ENCODE peak calls at places on chromosomes 6 and 20, in ten cellular contexts. G, O, W, D, L, R, S, K, X and M are unnamed samples.
A peak's percentile ranks its signal among the peaks of the same experiment; 100 is the strongest.

GRCh38 chr6:110179406-110180227 is at the start of gene WASF1:
- DNase-seq in G (peak; percentile 98), O (peak; percentile 99), W (peak; percentile 98), D (peak; percentile 95), L (peak; percentile 97), R (peak; percentile 97), S (peak; percentile 97), K (peak; percentile 96), X (peak; percentile 99), M (peak; percentile 98)

GRCh38 chr6:93021235-93021909 is 398.0 kb downstream of the EPHA7 start:
- DNase-seq in G (no peak), O (no peak), W (no peak), D (no peak), L (no peak), R (no peak), S (no peak), K (no peak), X (no peak), M (no peak)

GRCh38 chr6:111119550-111120329 is 32.4 kb downstream of the SLC16A10 start:
- DNase-seq in G (no peak), O (no peak), W (no peak), D (no peak), L (no peak), R (no peak), S (no peak), K (no peak), X (no peak), M (no peak)

GRCh38 chr6:150620244-150620643 is 20.6 kb downstream of the PLEKHG1 start:
- DNase-seq in G (no peak), O (no peak), W (no peak), D (no peak), L (no peak), R (no peak), S (no peak), K (no peak), X (no peak), M (no peak)

GRCh38 chr6:139500977-139501376 is 126.5 kb upstream of the CITED2 start:
- DNase-seq in G (no peak), O (no peak), W (no peak), D (no peak), L (no peak), R (no peak), S (no peak), K (no peak), X (no peak), M (no peak)

GRCh38 chr6:27312146-27312949 is at the start of gene POM121L2:
- DNase-seq in G (peak; percentile 62), O (peak; percentile 65), W (peak; percentile 36), D (peak; percentile 58), L (no peak), R (peak; percentile 80), S (peak; percentile 92), K (peak; percentile 71), X (no peak), M (peak; percentile 84)

GRCh38 chr6:10800810-10801209 is 37.5 kb downstream of the MAK start:
- DNase-seq in G (peak; percentile 43), O (peak; percentile 34), W (peak; percentile 39), D (no peak), L (peak; percentile 4), R (no peak), S (no peak), K (peak; percentile 68), X (no peak), M (no peak)

GRCh38 chr20:23625236-23625964 is 12.4 kb downstream of the CST3 start:
- DNase-seq in G (no peak), O (no peak), W (no peak), D (no peak), L (no peak), R (peak; percentile 71), S (no peak), K (no peak), X (no peak), M (peak; percentile 26)

DNA sequence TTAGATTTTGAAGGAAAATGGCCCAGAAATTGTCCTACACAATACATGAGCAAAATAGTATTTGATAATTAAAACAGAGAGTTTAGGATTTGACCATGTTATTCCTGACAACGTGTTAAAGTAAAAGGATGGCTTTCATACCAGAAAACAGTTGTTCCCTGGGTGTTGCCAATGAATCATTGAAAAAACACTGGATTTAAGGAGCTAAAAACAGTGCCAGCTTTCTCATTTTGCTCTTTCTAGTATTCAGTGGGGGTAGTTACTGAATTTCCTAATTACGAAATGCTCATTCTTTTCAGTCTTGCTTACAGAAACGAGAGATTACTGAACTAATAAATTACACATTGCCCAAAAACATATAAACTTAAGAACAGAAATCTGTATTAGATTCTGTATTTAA is 26.6 kb upstream of the SNAP91 start:
- DNase-seq in G (peak; percentile 7), O (no peak), W (no peak), D (no peak), L (no peak), R (no peak), S (no peak), K (no peak), X (no peak), M (no peak)
- H2AFZ ChIP-seq in G (no peak overlapping the region), O (no peak overlapping the region), W (no peak overlapping the region), D (no peak overlapping the region), L (no peak overlapping the region), R (no peak overlapping the region), S (no peak overlapping the region), K (no peak overlapping the region), X (no peak overlapping the region), M (no peak overlapping the region)

DNA sequence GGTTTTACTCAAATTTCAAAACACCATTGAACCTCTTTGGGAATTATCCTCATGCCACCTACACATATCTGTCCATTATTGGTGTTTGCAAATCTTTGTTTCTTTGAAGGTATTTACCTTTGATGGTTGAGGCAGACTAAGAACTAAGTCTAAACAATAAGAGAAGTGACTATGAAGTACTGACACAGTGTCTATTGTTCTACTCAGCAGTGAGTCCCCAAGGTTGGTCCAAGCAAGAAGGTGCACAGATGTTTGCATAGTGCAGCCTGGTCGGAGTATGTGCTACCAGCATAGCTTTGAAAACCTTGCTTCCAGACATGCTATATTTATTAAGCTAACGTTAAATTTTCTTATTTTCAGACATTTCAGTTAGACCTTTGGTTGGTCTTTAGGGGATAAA is 19.5 kb downstream of the LRRC1 start:
- DNase-seq in G (no peak), O (no peak), W (no peak), D (no peak), L (no peak), R (no peak), S (no peak), K (peak; percentile 44), X (no peak), M (no peak)
- H3K27ac ChIP-seq in G (no peak overlapping the region), O (no peak overlapping the region), W (no peak overlapping the region), D (no peak overlapping the region), L (no peak overlapping the region), R (no peak overlapping the region), S (no peak overlapping the region), K (no peak overlapping the region), X (no peak overlapping the region), M (no peak overlapping the region)

GRCh38 chr6:99606670-99607415 is at the start of gene PRDM13:
- DNase-seq in G (no peak), O (no peak), W (no peak), D (no peak), L (no peak), R (no peak), S (peak; percentile 61), K (no peak), X (no peak), M (peak; percentile 74)

GRCh38 chr6:99609839-99610489 is 3.3 kb downstream of the PRDM13 start:
- DNase-seq in G (no peak), O (no peak), W (no peak), D (no peak), L (no peak), R (no peak), S (no peak), K (no peak), X (no peak), M (no peak)

GRCh38 chr6:99607416-99608036 is 893 bp downstream of the PRDM13 start:
- DNase-seq in G (no peak), O (no peak), W (no peak), D (no peak), L (no peak), R (no peak), S (no peak), K (no peak), X (no peak), M (peak; percentile 52)

GRCh38 chr6:99608886-99609482 is 2.4 kb downstream of the PRDM13 start:
- DNase-seq in G (no peak), O (no peak), W (no peak), D (no peak), L (no peak), R (no peak), S (no peak), K (no peak), X (no peak), M (no peak)

DNA sequence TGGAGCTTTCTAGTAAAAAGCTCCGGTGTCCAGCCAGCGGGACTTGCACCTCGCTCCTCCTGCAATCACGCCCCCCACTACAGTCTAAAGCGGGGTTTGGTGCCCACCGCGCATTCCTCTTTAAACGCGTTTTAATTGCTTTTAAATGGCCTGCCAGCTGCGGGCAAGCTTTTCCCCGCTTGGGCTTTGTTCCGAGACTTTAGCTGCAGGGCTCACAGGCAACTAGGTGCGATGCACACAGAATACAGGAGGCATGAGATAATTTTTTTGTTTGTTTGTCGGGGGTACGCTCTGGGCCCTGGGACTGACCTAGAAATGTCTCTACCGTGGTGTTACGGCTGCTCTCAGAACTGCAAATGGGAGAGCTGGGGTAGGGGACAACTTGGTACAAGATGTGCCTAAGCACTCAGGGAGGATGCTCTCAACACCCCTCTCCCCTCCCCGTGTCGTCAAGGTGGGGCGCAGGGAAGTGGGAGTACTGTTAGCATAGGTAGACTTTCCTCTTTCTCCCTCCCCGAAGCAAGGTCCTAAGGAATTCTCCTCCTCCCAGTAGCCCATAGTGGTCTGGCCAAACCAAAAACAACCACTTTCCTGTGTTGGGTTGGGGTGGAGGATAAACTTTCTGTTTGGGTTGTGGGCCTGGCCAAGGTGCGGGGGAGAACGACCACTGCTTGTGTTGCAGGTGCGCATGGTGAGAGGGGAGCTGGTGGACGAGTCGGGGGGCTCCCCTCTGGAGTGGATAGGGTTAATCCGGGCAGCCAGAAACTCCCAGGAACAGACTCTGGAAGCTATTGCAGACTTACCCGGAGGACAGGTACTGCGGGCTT is 1.6 kb downstream of the PRDM13 start:
- DNase-seq in G (no peak), O (no peak), W (no peak), D (no peak), L (no peak), R (no peak), S (peak; percentile 51), K (no peak), X (no peak), M (peak; percentile 34)
- H2AFZ ChIP-seq in G (no peak overlapping the region), O (no peak overlapping the region), W (no peak overlapping the region), D (no peak overlapping the region), L (no peak overlapping the region), R (no peak overlapping the region), S (no peak overlapping the region), K (no peak overlapping the region), X (peak overlapping the region; percentile 63), M (no peak overlapping the region)

GRCh38 chr20:51129201-51129671 is 106.3 kb upstream of the KCNG1 start:
- DNase-seq in G (no peak), O (no peak), W (no peak), D (no peak), L (no peak), R (no peak), S (no peak), K (no peak), X (no peak), M (no peak)

GRCh38 chr20:51134405-51134804 is 111.5 kb upstream of the KCNG1 start:
- DNase-seq in G (no peak), O (no peak), W (no peak), D (no peak), L (no peak), R (no peak), S (no peak), K (no peak), X (no peak), M (no peak)

GRCh38 chr20:51131806-51132205 is 108.9 kb upstream of the KCNG1 start:
- DNase-seq in G (no peak), O (no peak), W (no peak), D (no peak), L (no peak), R (no peak), S (no peak), K (no peak), X (no peak), M (no peak)

GRCh38 chr20:51135926-51136325 is 113.0 kb upstream of the KCNG1 start:
- DNase-seq in G (no peak), O (no peak), W (no peak), D (no peak), L (no peak), R (no peak), S (no peak), K (no peak), X (no peak), M (no peak)

GRCh38 chr20:51132286-51132810 is 109.4 kb upstream of the KCNG1 start:
- DNase-seq in G (peak; percentile 47), O (no peak), W (peak; percentile 9), D (no peak), L (no peak), R (no peak), S (no peak), K (no peak), X (no peak), M (no peak)
- H3K27ac ChIP-seq in G (no peak overlapping the region), O (no peak overlapping the region), W (no peak overlapping the region), D (no peak overlapping the region), L (no peak overlapping the region), R (no peak overlapping the region), S (no peak overlapping the region), K (no peak overlapping the region), X (no peak overlapping the region), M (no peak overlapping the region)